ENCODE peak calls at places on chromosomes 3 and 15, in nine cellular contexts. One of them, this sample, is unnamed.

GRCh38 chr3:126541628-126542339 is 16.9 kb downstream of the C3orf22 start:
- DNase-seq in AG09309: no peak
- DNase-seq in body of pancreas: peak
- DNase-seq in fibroblast of mammary gland: no peak
- DNase-seq in Peyer's patch: peak
- DNase-seq in AG04450: no peak
- DNase-seq in left ventricle myocardium inferior: no peak
- DNase-seq in H1: no peak
- DNase-seq in A549: no peak
- DNase-seq in this sample: no peak

GRCh38 chr15:80170596-80170995 is 17.8 kb downstream of the FAH start:
- DNase-seq in AG09309: no peak
- DNase-seq in A549: no peak
- DNase-seq in fibroblast of mammary gland: no peak
- DNase-seq in body of pancreas: no peak
- DNase-seq in H1: no peak
- DNase-seq in AG04450: no peak
- DNase-seq in left ventricle myocardium inferior: no peak
- DNase-seq in Peyer's patch: no peak
- DNase-seq in this sample: no peak

GRCh38 chr3:14208977-14209394 is 30.4 kb downstream of the LSM3 start:
- DNase-seq in AG09309: no peak
- DNase-seq in body of pancreas: no peak
- DNase-seq in left ventricle myocardium inferior: no peak
- DNase-seq in Peyer's patch: no peak
- DNase-seq in H1: no peak
- DNase-seq in AG04450: peak
- DNase-seq in A549: no peak
- DNase-seq in fibroblast of mammary gland: no peak
- DNase-seq in this sample: no peak

GRCh38 chr3:22175899-22176298 is 424.9 kb upstream of the ZNF385D start:
- DNase-seq in H1: no peak
- DNase-seq in AG09309: no peak
- DNase-seq in body of pancreas: no peak
- DNase-seq in left ventricle myocardium inferior: no peak
- DNase-seq in AG04450: no peak
- DNase-seq in A549: no peak
- DNase-seq in Peyer's patch: no peak
- DNase-seq in fibroblast of mammary gland: no peak
- DNase-seq in this sample: no peak

GRCh38 chr3:66302288-66302687 is 81.5 kb downstream of the SLC25A26 start:
- DNase-seq in H1: no peak
- DNase-seq in AG09309: no peak
- DNase-seq in fibroblast of mammary gland: peak
- DNase-seq in left ventricle myocardium inferior: no peak
- DNase-seq in Peyer's patch: no peak
- DNase-seq in body of pancreas: no peak
- DNase-seq in A549: no peak
- DNase-seq in AG04450: no peak
- DNase-seq in this sample: no peak

GRCh38 chr3:57952208-57952631 is 56.0 kb upstream of the FLNB start:
- DNase-seq in left ventricle myocardium inferior: peak
- DNase-seq in body of pancreas: no peak
- DNase-seq in AG04450: peak
- DNase-seq in Peyer's patch: no peak
- DNase-seq in H1: peak
- DNase-seq in fibroblast of mammary gland: peak
- DNase-seq in A549: no peak
- DNase-seq in AG09309: no peak
- DNase-seq in this sample: peak

GRCh38 chr3:139778884-139779283 is 101.1 kb upstream of the NMNAT3 start:
- DNase-seq in AG09309: no peak
- DNase-seq in A549: no peak
- DNase-seq in left ventricle myocardium inferior: no peak
- DNase-seq in H1: no peak
- DNase-seq in AG04450: no peak
- DNase-seq in Peyer's patch: no peak
- DNase-seq in body of pancreas: no peak
- DNase-seq in fibroblast of mammary gland: no peak
- DNase-seq in this sample: no peak

GRCh38 chr15:42358141-42358540 is 1.2 kb upstream of the CAPN3 start:
- DNase-seq in left ventricle myocardium inferior: no peak
- DNase-seq in body of pancreas: no peak
- DNase-seq in AG04450: no peak
- DNase-seq in H1: no peak
- DNase-seq in AG09309: no peak
- DNase-seq in A549: no peak
- DNase-seq in fibroblast of mammary gland: no peak
- DNase-seq in Peyer's patch: no peak
- DNase-seq in this sample: no peak

GRCh38 chr15:101029971-101030661 is 111.0 kb downstream of the LRRK1 start:
- DNase-seq in AG09309: no peak
- DNase-seq in A549: no peak
- DNase-seq in left ventricle myocardium inferior: no peak
- DNase-seq in body of pancreas: no peak
- DNase-seq in H1: no peak
- DNase-seq in AG04450: no peak
- DNase-seq in Peyer's patch: no peak
- DNase-seq in fibroblast of mammary gland: no peak
- DNase-seq in this sample: no peak

GRCh38 chr3:127667119-127667681 is 5.6 kb upstream of the ABTB1 start:
- DNase-seq in left ventricle myocardium inferior: no peak
- DNase-seq in Peyer's patch: no peak
- DNase-seq in A549: no peak
- DNase-seq in body of pancreas: no peak
- DNase-seq in H1: no peak
- DNase-seq in AG09309: no peak
- DNase-seq in AG04450: no peak
- DNase-seq in fibroblast of mammary gland: no peak
- DNase-seq in this sample: no peak

GRCh38 chr15:24017470-24017869 is 330.4 kb upstream of the NDN start:
- DNase-seq in Peyer's patch: no peak
- DNase-seq in body of pancreas: no peak
- DNase-seq in A549: no peak
- DNase-seq in AG04450: no peak
- DNase-seq in fibroblast of mammary gland: no peak
- DNase-seq in left ventricle myocardium inferior: no peak
- DNase-seq in AG09309: no peak
- DNase-seq in H1: no peak
- DNase-seq in this sample: no peak

GRCh38 chr3:184383033-184383740 is 3.3 kb downstream of the CHRD start:
- DNase-seq in Peyer's patch: no peak
- DNase-seq in A549: no peak
- DNase-seq in AG09309: no peak
- DNase-seq in fibroblast of mammary gland: no peak
- DNase-seq in left ventricle myocardium inferior: no peak
- DNase-seq in body of pancreas: no peak
- DNase-seq in H1: no peak
- DNase-seq in AG04450: no peak
- DNase-seq in this sample: no peak

GRCh38 chr3:127077506-127078064 is 94.7 kb downstream of the PLXNA1 start:
- DNase-seq in AG04450: no peak
- DNase-seq in fibroblast of mammary gland: no peak
- DNase-seq in body of pancreas: no peak
- DNase-seq in left ventricle myocardium inferior: no peak
- DNase-seq in A549: no peak
- DNase-seq in Peyer's patch: peak
- DNase-seq in H1: no peak
- DNase-seq in AG09309: no peak
- DNase-seq in this sample: no peak

DNA sequence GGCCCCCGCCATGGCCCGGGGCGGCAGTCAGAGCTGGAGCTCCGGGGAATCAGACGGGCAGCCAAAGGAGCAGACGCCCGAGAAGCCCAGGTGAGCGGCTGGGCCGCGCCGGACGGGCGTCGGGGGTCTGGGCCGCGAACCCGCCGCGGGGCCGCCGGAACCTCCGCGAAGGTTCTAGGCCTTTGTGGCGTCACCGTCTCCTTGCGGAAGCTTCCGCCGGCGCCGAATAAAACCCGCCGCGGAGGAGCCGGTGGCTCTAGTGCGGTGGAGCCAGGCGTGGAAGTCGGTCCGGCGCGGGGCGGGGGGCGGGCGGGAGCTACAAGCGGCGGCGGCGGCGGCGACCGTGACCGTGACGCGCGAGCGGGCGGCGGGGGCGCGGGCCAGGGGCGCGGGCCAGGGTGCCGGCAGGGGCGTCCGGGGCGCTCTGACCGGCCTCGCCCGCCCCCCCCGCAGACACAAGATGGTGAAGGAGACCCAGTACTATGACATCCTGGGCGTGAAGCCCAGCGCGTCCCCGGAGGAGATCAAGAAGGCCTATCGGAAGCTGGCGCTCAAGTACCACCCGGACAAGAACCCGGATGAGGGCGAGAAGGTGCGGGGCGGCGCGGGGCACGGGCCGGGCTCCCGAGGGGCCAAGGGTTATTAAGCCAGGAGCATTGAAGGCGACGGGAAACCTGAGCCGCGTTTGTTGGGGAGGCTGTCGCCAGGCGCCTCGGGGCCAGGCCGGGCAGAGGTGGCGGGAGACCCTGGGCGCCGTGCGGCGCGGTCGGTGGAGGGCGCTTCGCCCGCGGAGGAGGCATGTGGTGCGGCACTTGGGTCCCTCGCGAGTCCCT is at the start of gene DNAJA4:
- DNase-seq in body of pancreas: peak
- DNase-seq in AG09309: no peak
- DNase-seq in left ventricle myocardium inferior: peak
- DNase-seq in AG04450: no peak
- DNase-seq in fibroblast of mammary gland: peak
- DNase-seq in H1: no peak
- DNase-seq in A549: no peak
- DNase-seq in Peyer's patch: peak
- DNase-seq in this sample: peak
- TF ChIP-seq CTCF in body of pancreas: no peak
- TF ChIP-seq CTCF in AG09309: no peak
- TF ChIP-seq CTCF in left ventricle myocardium inferior: peak
- TF ChIP-seq CTCF in AG04450: no peak
- TF ChIP-seq CTCF in fibroblast of mammary gland: no peak
- TF ChIP-seq CTCF in H1: no peak
- TF ChIP-seq CTCF in A549: no peak
- TF ChIP-seq CTCF in Peyer's patch: no peak
- TF ChIP-seq CTCF in this sample: no peak

GRCh38 chr3:186772281-186772885 is 11.0 kb upstream of the EIF4A2 start:
- DNase-seq in body of pancreas: no peak
- DNase-seq in AG04450: no peak
- DNase-seq in H1: no peak
- DNase-seq in A549: no peak
- DNase-seq in left ventricle myocardium inferior: no peak
- DNase-seq in AG09309: no peak
- DNase-seq in fibroblast of mammary gland: no peak
- DNase-seq in Peyer's patch: no peak
- DNase-seq in this sample: no peak
- H3K4me3 ChIP-seq in body of pancreas: no peak
- H3K4me3 ChIP-seq in AG04450: peak
- H3K4me3 ChIP-seq in H1: no peak
- H3K4me3 ChIP-seq in A549: no peak
- H3K4me3 ChIP-seq in left ventricle myocardium inferior: peak
- H3K4me3 ChIP-seq in AG09309: peak
- H3K4me3 ChIP-seq in fibroblast of mammary gland: peak
- H3K4me3 ChIP-seq in Peyer's patch: peak
- H3K4me3 ChIP-seq in this sample: peak

GRCh38 chr3:32969656-32970055 is 18.2 kb downstream of the CCR4 start:
- DNase-seq in Peyer's patch: no peak
- DNase-seq in left ventricle myocardium inferior: no peak
- DNase-seq in H1: no peak
- DNase-seq in body of pancreas: no peak
- DNase-seq in AG04450: no peak
- DNase-seq in A549: peak
- DNase-seq in fibroblast of mammary gland: peak
- DNase-seq in AG09309: no peak
- DNase-seq in this sample: peak

GRCh38 chr3:32973982-32974381 is 22.5 kb downstream of the CCR4 start:
- DNase-seq in H1: no peak
- DNase-seq in A549: no peak
- DNase-seq in AG04450: peak
- DNase-seq in fibroblast of mammary gland: peak
- DNase-seq in Peyer's patch: no peak
- DNase-seq in AG09309: no peak
- DNase-seq in left ventricle myocardium inferior: no peak
- DNase-seq in body of pancreas: no peak
- DNase-seq in this sample: peak

GRCh38 chr3:32963871-32964270 is 12.4 kb downstream of the CCR4 start:
- DNase-seq in A549: no peak
- DNase-seq in AG09309: no peak
- DNase-seq in H1: no peak
- DNase-seq in body of pancreas: no peak
- DNase-seq in AG04450: no peak
- DNase-seq in fibroblast of mammary gland: no peak
- DNase-seq in left ventricle myocardium inferior: no peak
- DNase-seq in Peyer's patch: no peak
- DNase-seq in this sample: peak

GRCh38 chr3:32972482-32973146 is 21.2 kb downstream of the CCR4 start:
- DNase-seq in fibroblast of mammary gland: no peak
- DNase-seq in H1: no peak
- DNase-seq in Peyer's patch: no peak
- DNase-seq in A549: no peak
- DNase-seq in AG09309: no peak
- DNase-seq in AG04450: no peak
- DNase-seq in body of pancreas: no peak
- DNase-seq in left ventricle myocardium inferior: no peak
- DNase-seq in this sample: no peak

GRCh38 chr3:32968367-32969087 is 17.1 kb downstream of the CCR4 start:
- DNase-seq in A549: no peak
- DNase-seq in AG04450: no peak
- DNase-seq in fibroblast of mammary gland: no peak
- DNase-seq in H1: no peak
- DNase-seq in AG09309: no peak
- DNase-seq in body of pancreas: no peak
- DNase-seq in Peyer's patch: no peak
- DNase-seq in left ventricle myocardium inferior: no peak
- DNase-seq in this sample: no peak
- TF ChIP-seq CTCF in A549: no peak
- TF ChIP-seq CTCF in AG04450: no peak
- TF ChIP-seq CTCF in fibroblast of mammary gland: no peak
- TF ChIP-seq CTCF in H1: peak
- TF ChIP-seq CTCF in AG09309: no peak
- TF ChIP-seq CTCF in body of pancreas: no peak
- TF ChIP-seq CTCF in Peyer's patch: no peak
- TF ChIP-seq CTCF in left ventricle myocardium inferior: no peak
- TF ChIP-seq CTCF in this sample: peak

GRCh38 chr15:25422021-25422420 is 16.8 kb downstream of the UBE3A start:
- DNase-seq in H1: no peak
- DNase-seq in AG04450: no peak
- DNase-seq in Peyer's patch: no peak
- DNase-seq in left ventricle myocardium inferior: no peak
- DNase-seq in fibroblast of mammary gland: peak
- DNase-seq in body of pancreas: no peak
- DNase-seq in A549: no peak
- DNase-seq in AG09309: no peak
- DNase-seq in this sample: no peak
- H3K4me3 ChIP-seq in H1: no peak
- H3K4me3 ChIP-seq in AG04450: no peak
- H3K4me3 ChIP-seq in Peyer's patch: no peak
- H3K4me3 ChIP-seq in left ventricle myocardium inferior: no peak
- H3K4me3 ChIP-seq in fibroblast of mammary gland: no peak
- H3K4me3 ChIP-seq in body of pancreas: no peak
- H3K4me3 ChIP-seq in A549: no peak
- H3K4me3 ChIP-seq in AG09309: no peak
- H3K4me3 ChIP-seq in this sample: no peak

DNA sequence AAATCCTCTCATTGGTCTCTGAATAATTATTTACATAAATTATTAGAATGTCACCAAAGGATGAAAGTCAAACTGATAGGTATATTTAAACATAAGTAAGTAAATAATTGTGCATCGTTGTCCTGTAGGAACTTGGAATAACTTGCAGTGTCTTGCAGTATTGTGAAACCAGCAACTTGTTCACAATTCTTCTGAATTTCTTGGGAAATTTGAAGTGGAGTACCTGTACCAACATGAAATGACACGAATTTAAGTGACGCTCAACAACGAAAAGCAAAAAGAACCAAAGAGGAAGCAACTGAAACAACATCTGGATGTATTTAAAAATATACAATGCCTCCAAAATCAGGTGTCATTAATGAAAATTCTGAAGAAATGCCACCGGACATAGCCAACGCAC is 112.4 kb downstream of the RPLP1 start:
- DNase-seq in Peyer's patch: no peak
- DNase-seq in AG04450: no peak
- DNase-seq in AG09309: no peak
- DNase-seq in left ventricle myocardium inferior: no peak
- DNase-seq in fibroblast of mammary gland: no peak
- DNase-seq in body of pancreas: no peak
- DNase-seq in A549: no peak
- DNase-seq in H1: no peak
- DNase-seq in this sample: peak
- TF ChIP-seq CTCF in Peyer's patch: no peak
- TF ChIP-seq CTCF in AG04450: no peak
- TF ChIP-seq CTCF in AG09309: no peak
- TF ChIP-seq CTCF in left ventricle myocardium inferior: no peak
- TF ChIP-seq CTCF in fibroblast of mammary gland: no peak
- TF ChIP-seq CTCF in body of pancreas: no peak
- TF ChIP-seq CTCF in A549: no peak
- TF ChIP-seq CTCF in H1: no peak
- TF ChIP-seq CTCF in this sample: no peak

This sample was measured in epithelial cell of esophagus.